ENCODE peak calls at places on chromosomes 4 and X, in ten cellular contexts. L is GM23338, E is astrocyte, A is HepG2, S is H1, J is HCT116, C is K562, I is OCI-LY7, M is mesendoderm, U is H9. D is an unnamed sample. For H3K79me2, the result is how much of the 10 kb centered on the place peaks cover.

GRCh38 chr4:52864816-52865215 is 2.7 kb downstream of the RASL11B start:
- DNase-seq in L (no peak), E (peak), A (no peak), S (no peak), J (no peak), C (no peak), I (no peak), M (no peak), U (no peak), D (peak)

GRCh38 chrX:46376246-46376885 is 168.9 kb downstream of the ZNF674 start:
- DNase-seq in L (peak), E (peak), A (peak), S (no peak), J (peak), C (peak), I (peak), M (peak), U (peak), D (peak)

GRCh38 chr4:70425306-70425705 is 27.6 kb downstream of the OPRPN start:
- DNase-seq in L (no peak), E (no peak), A (no peak), S (no peak), J (no peak), C (no peak), I (no peak), M (no peak), U (no peak), D (no peak)

GRCh38 chr4:138981930-138982390 is 33.6 kb upstream of the NOCT start:
- DNase-seq in L (peak), E (peak), A (peak), S (peak), J (no peak), C (no peak), I (no peak), M (peak), U (peak), D (peak)

GRCh38 chrX:152913354-152913753 is 15.5 kb downstream of the ZNF185 start:
- DNase-seq in L (no peak), E (no peak), A (no peak), S (no peak), J (no peak), C (no peak), I (no peak), M (no peak), U (no peak), D (no peak)

GRCh38 chr4:132238697-132239096 is 910.4 kb upstream of the PCDH10 start:
- DNase-seq in L (no peak), E (no peak), A (no peak), S (no peak), J (no peak), C (no peak), I (no peak), M (no peak), U (no peak), D (no peak)

GRCh38 chr4:99408346-99408745 is 26.8 kb downstream of the ADH7 start:
- DNase-seq in L (no peak), E (no peak), A (no peak), S (no peak), J (no peak), C (no peak), I (no peak), M (no peak), U (no peak), D (no peak)

GRCh38 chr4:176038789-176039188 is 26.9 kb upstream of the WDR17 start:
- DNase-seq in L (no peak), E (no peak), A (no peak), S (no peak), J (no peak), C (no peak), I (no peak), M (no peak), U (no peak), D (no peak)

GRCh38 chrX:107355533-107355932 is 93.9 kb upstream of the FRMPD3 start:
- DNase-seq in L (peak), E (no peak), A (no peak), S (no peak), J (no peak), C (no peak), I (no peak), M (peak), U (peak), D (no peak)

GRCh38 chr4:74630551-74630950 is 163.8 kb downstream of the BTC start:
- DNase-seq in L (no peak), E (no peak), A (no peak), S (no peak), J (no peak), C (no peak), I (no peak), M (no peak), U (no peak), D (no peak)

GRCh38 chr4:154073107-154073817 is 284.4 kb upstream of the SFRP2 start:
- DNase-seq in L (no peak), E (peak), A (no peak), S (no peak), J (no peak), C (no peak), I (no peak), M (no peak), U (no peak), D (no peak)

GRCh38 chrX:71163010-71163409 is 18.4 kb downstream of the NLGN3 start:
- DNase-seq in L (peak), E (no peak), A (no peak), S (no peak), J (no peak), C (no peak), I (no peak), M (peak), U (no peak), D (no peak)

GRCh38 chr4:95363966-95364365 is 184.8 kb downstream of the UNC5C start:
- DNase-seq in L (no peak), E (peak), A (no peak), S (no peak), J (no peak), C (no peak), I (no peak), M (no peak), U (no peak), D (peak)

GRCh38 chr4:153107246-153107645 is 97.0 kb upstream of the TRIM2 start:
- DNase-seq in L (no peak), E (no peak), A (no peak), S (no peak), J (no peak), C (no peak), I (no peak), M (no peak), U (no peak), D (no peak)

GRCh38 chr4:67751260-67751659 is 2.9 kb downstream of the GNRHR start:
- DNase-seq in L (no peak), E (peak), A (no peak), S (no peak), J (no peak), C (no peak), I (no peak), M (no peak), U (no peak), D (peak)

GRCh38 chr4:8547108-8547911 is 32.9 kb upstream of the GPR78 start:
- DNase-seq in L (peak), E (peak), A (peak), S (peak), J (peak), C (peak), I (peak), M (peak), U (peak), D (no peak)

GRCh38 chr4:75146223-75146622 is 213.3 kb downstream of the PARM1 start:
- DNase-seq in L (no peak), E (no peak), A (no peak), S (no peak), J (no peak), C (no peak), I (no peak), M (no peak), U (no peak), D (no peak)

GRCh38 chrX:129750971-129751370 is 12.2 kb downstream of the XPNPEP2 start:
- DNase-seq in L (no peak), E (no peak), A (no peak), S (no peak), J (no peak), C (no peak), I (no peak), M (no peak), U (no peak), D (no peak)

GRCh38 chr4:155426953-155427352 is 50.2 kb upstream of the MAP9 start:
- DNase-seq in L (peak), E (no peak), A (no peak), S (no peak), J (no peak), C (no peak), I (no peak), M (peak), U (peak), D (no peak)

GRCh38 chr4:62144431-62144830 is 944.3 kb downstream of the ADGRL3 start:
- DNase-seq in L (no peak), E (no peak), A (no peak), S (no peak), J (no peak), C (no peak), I (no peak), M (no peak), U (no peak), D (no peak)
- H3K79me2 ChIP-seq in L (under half), E (under half), A (under half), S (under half), J (under half), C (under half), I (under half), M (under half), U (under half), D (under half)

DNA sequence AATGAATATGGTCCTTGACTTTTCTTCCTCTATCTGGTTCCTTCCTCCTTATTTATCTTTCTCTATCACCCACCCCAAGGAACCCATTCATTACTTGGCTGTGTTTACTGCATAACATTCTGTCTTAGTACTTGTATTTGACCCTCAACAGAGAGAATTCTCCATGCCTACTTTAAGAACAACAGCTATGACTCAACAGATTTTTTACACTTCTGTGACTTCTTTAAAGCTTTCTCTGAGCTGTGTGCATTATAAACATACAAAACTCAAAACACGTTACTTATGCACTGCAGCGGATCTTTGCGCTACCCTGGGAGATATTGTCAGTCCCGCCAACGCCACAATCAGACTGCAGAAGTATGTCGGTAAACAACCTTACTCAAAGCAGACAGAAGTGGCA is 35.2 kb downstream of the PRKX start:
- DNase-seq in L (no peak), E (peak), A (no peak), S (no peak), J (no peak), C (no peak), I (no peak), M (no peak), U (no peak), D (no peak)
- H3K79me2 ChIP-seq in L (under half), E (under half), A (under half), S (under half), J (under half), C (under half), I (under half), M (under half), U (under half), D (under half)

GRCh38 chr4:41067369-41067768 is 147.0 kb downstream of the APBB2 start:
- DNase-seq in L (no peak), E (no peak), A (no peak), S (no peak), J (no peak), C (no peak), I (no peak), M (no peak), U (no peak), D (no peak)

GRCh38 chr4:41069268-41069667 is 145.1 kb downstream of the APBB2 start:
- DNase-seq in L (no peak), E (peak), A (no peak), S (no peak), J (no peak), C (no peak), I (no peak), M (no peak), U (no peak), D (no peak)

GRCh38 chr4:41072021-41072777 is 142.1 kb downstream of the APBB2 start:
- DNase-seq in L (no peak), E (no peak), A (no peak), S (no peak), J (no peak), C (no peak), I (no peak), M (peak), U (no peak), D (no peak)

GRCh38 chr4:41070516-41071281 is 143.6 kb downstream of the APBB2 start:
- DNase-seq in L (peak), E (peak), A (no peak), S (no peak), J (no peak), C (no peak), I (no peak), M (no peak), U (no peak), D (peak)

GRCh38 chr4:41069838-41070237 is 144.5 kb downstream of the APBB2 start:
- DNase-seq in L (peak), E (no peak), A (no peak), S (no peak), J (no peak), C (no peak), I (no peak), M (peak), U (peak), D (no peak)
- H3K79me2 ChIP-seq in L (under half), E (under half), A (under half), S (under half), J (half or more), C (under half), I (under half), M (under half), U (under half), D (half or more)

DNA sequence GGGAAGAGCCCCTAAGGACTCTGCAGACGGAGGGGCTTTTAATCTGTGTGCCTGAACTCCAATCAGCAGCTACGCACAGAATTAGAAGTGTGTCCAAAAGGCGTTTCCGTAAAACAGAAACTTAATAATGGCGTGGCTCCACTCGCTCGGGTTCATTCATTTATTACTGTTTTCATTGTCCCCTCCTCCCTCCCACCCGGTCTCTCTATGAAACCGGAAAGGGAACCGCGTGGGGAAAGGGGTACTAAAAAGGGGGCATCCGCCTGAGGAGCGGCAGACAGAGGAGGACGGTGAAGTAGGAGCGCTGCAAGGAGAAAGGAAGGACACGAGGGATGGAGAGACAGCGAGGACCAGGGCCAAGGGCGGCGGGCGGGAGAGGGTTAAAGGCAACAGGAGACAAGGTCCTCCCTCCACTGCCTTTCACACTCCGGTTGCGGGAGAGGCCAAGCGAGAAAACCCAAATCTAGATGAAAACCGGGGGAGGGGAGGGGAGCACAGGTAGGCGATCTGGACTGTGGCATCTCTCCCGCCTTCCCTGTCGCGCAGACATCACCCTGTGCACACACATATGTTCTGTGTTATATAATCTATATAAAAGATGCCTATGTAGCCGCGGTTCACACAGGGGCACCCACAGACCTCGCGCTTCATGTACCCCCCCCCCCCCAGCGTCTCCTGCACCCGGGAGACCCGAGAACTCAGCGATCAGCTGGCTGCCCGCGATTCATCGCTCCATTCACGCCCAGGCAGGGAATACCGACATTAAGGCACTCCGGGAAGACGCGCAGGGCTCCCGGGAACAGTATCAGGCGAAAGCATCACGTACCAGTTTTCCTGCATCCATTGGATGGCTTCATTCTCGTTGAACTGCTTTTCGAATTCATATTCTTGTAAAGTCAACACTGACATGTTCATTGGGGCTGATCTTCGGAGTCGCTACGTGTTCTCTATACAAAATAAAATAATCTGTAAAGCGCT is 705 bp downstream of the ELOVL6 start:
- DNase-seq in L (peak), E (peak), A (no peak), S (peak), J (no peak), C (peak), I (peak), M (peak), U (peak), D (peak)
- H3K79me2 ChIP-seq in L (half or more), E (under half), A (under half), S (under half), J (under half), C (half or more), I (under half), M (under half), U (under half), D (under half)

D was measured in endothelial cell of umbilical vein.